ENCODE peak calls at places on chromosome 5, in four cellular contexts. Z, H, Q and B are unnamed samples.

GRCh38 chr5:59124983-59125960 is 542.4 kb downstream of the RAB3C start:
- DNase-seq in Z (peak; percentile 54), Q (peak; percentile 11), H (no peak), B (peak; percentile 12)

GRCh38 chr5:52638732-52639131 is 149.0 kb upstream of the ITGA1 start:
- DNase-seq in Z (no peak), Q (no peak), H (no peak), B (no peak)

GRCh38 chr5:67193479-67193878 is 3.1 kb downstream of the CD180 start:
- DNase-seq in H (no peak), Z (no peak), Q (no peak), B (no peak)

GRCh38 chr5:81755320-81755719 is 4.4 kb upstream of the SSBP2 start:
- DNase-seq in Z (no peak), H (peak; percentile 88), Q (no peak), B (peak; percentile 35)

GRCh38 chr5:54904425-54904824 is 81.0 kb downstream of the ESM1 start:
- DNase-seq in H (peak; percentile 60), Q (no peak), Z (peak; percentile 23), B (no peak)

GRCh38 chr5:98793223-98793622 is 19.8 kb downstream of the RGMB start:
- DNase-seq in Q (no peak), Z (no peak), H (no peak), B (no peak)

GRCh38 chr5:174283176-174283575 is 237.7 kb downstream of the NSG2 start:
- DNase-seq in Z (no peak), H (no peak), Q (no peak), B (no peak)

GRCh38 chr5:141492168-141492885 is 3.4 kb downstream of the PCDHGC5 start:
- DNase-seq in Z (no peak), H (no peak), Q (no peak), B (no peak)

GRCh38 chr5:173715607-173716006 is 99.2 kb upstream of the BOD1 start:
- DNase-seq in Z (no peak), Q (no peak), H (no peak), B (no peak)

GRCh38 chr5:41788800-41789395 is 81.3 kb downstream of the OXCT1 start:
- DNase-seq in H (no peak), Z (no peak), Q (peak; percentile 16), B (no peak)